ENCODE peak calls at places on chromosomes 4 and X, in eight cellular contexts. One of them, this sample, is unnamed. For H3K4me1, the result is how much of the 10 kb centered on the place peaks cover.

GRCh38 chrX:13088155-13088485 is 43.7 kb upstream of the FAM9C start:
- DNase-seq in H9: no peak
- DNase-seq in PC-3: no peak
- DNase-seq in DND-41: peak
- DNase-seq in endothelial cell of umbilical vein: no peak
- DNase-seq in endodermal cell: no peak
- DNase-seq in colonic mucosa: no peak
- DNase-seq in HCT116: no peak
- DNase-seq in this sample: no peak

GRCh38 chrX:51568586-51568985 is 50.1 kb downstream of the CENPVL3 start:
- DNase-seq in H9: no peak
- DNase-seq in PC-3: peak
- DNase-seq in DND-41: no peak
- DNase-seq in endothelial cell of umbilical vein: no peak
- DNase-seq in endodermal cell: no peak
- DNase-seq in colonic mucosa: no peak
- DNase-seq in HCT116: no peak
- DNase-seq in this sample: peak

GRCh38 chr4:86108152-86108551 is 251.7 kb downstream of the MAPK10 start:
- DNase-seq in H9: no peak
- DNase-seq in PC-3: peak
- DNase-seq in DND-41: no peak
- DNase-seq in endothelial cell of umbilical vein: no peak
- DNase-seq in endodermal cell: no peak
- DNase-seq in colonic mucosa: no peak
- DNase-seq in HCT116: no peak
- DNase-seq in this sample: peak

GRCh38 chrX:24099394-24099793 is 44.6 kb downstream of the EIF2S3 start:
- DNase-seq in H9: no peak
- DNase-seq in PC-3: no peak
- DNase-seq in DND-41: no peak
- DNase-seq in endothelial cell of umbilical vein: no peak
- DNase-seq in endodermal cell: no peak
- DNase-seq in colonic mucosa: no peak
- DNase-seq in HCT116: no peak
- DNase-seq in this sample: no peak

GRCh38 chrX:10111364-10112148 is 45.2 kb upstream of the CLCN4 start:
- DNase-seq in H9: no peak
- DNase-seq in PC-3: no peak
- DNase-seq in DND-41: no peak
- DNase-seq in endothelial cell of umbilical vein: peak
- DNase-seq in endodermal cell: no peak
- DNase-seq in colonic mucosa: no peak
- DNase-seq in HCT116: no peak
- DNase-seq in this sample: peak

GRCh38 chr4:65007841-65008439 is 598.7 kb upstream of the TECRL start:
- DNase-seq in H9: no peak
- DNase-seq in PC-3: peak
- DNase-seq in DND-41: peak
- DNase-seq in endothelial cell of umbilical vein: peak
- DNase-seq in endodermal cell: peak
- DNase-seq in colonic mucosa: no peak
- DNase-seq in HCT116: peak
- DNase-seq in this sample: peak

GRCh38 chr4:105644270-105644669 is 64.2 kb downstream of the INTS12 start:
- DNase-seq in H9: no peak
- DNase-seq in PC-3: no peak
- DNase-seq in DND-41: no peak
- DNase-seq in endothelial cell of umbilical vein: no peak
- DNase-seq in endodermal cell: no peak
- DNase-seq in colonic mucosa: no peak
- DNase-seq in HCT116: no peak
- DNase-seq in this sample: no peak

GRCh38 chrX:39750246-39750790 is 347.4 kb downstream of the BCOR start:
- DNase-seq in H9: no peak
- DNase-seq in PC-3: no peak
- DNase-seq in DND-41: no peak
- DNase-seq in endothelial cell of umbilical vein: no peak
- DNase-seq in endodermal cell: no peak
- DNase-seq in colonic mucosa: no peak
- DNase-seq in HCT116: no peak
- DNase-seq in this sample: no peak

GRCh38 chrX:97860206-97860605 is 976.5 kb downstream of the RPA4 start:
- DNase-seq in H9: no peak
- DNase-seq in PC-3: peak
- DNase-seq in DND-41: no peak
- DNase-seq in endothelial cell of umbilical vein: peak
- DNase-seq in endodermal cell: no peak
- DNase-seq in colonic mucosa: no peak
- DNase-seq in HCT116: no peak
- DNase-seq in this sample: no peak

GRCh38 chr4:13762126-13762525 is 134.6 kb upstream of the BOD1L1 start:
- DNase-seq in H9: no peak
- DNase-seq in PC-3: no peak
- DNase-seq in DND-41: no peak
- DNase-seq in endothelial cell of umbilical vein: no peak
- DNase-seq in endodermal cell: no peak
- DNase-seq in colonic mucosa: no peak
- DNase-seq in HCT116: no peak
- DNase-seq in this sample: no peak

GRCh38 chrX:151633157-151633556 is 62.1 kb upstream of the PRRG3 start:
- DNase-seq in H9: no peak
- DNase-seq in PC-3: no peak
- DNase-seq in DND-41: no peak
- DNase-seq in endothelial cell of umbilical vein: no peak
- DNase-seq in endodermal cell: no peak
- DNase-seq in colonic mucosa: no peak
- DNase-seq in HCT116: no peak
- DNase-seq in this sample: no peak

GRCh38 chr4:42642136-42642797 is 14.6 kb downstream of the ATP8A1 start:
- DNase-seq in H9: no peak
- DNase-seq in PC-3: peak
- DNase-seq in DND-41: no peak
- DNase-seq in endothelial cell of umbilical vein: no peak
- DNase-seq in endodermal cell: no peak
- DNase-seq in colonic mucosa: no peak
- DNase-seq in HCT116: no peak
- DNase-seq in this sample: no peak

GRCh38 chr4:26192921-26193894 is 127.6 kb upstream of the RBPJ start:
- DNase-seq in H9: no peak
- DNase-seq in PC-3: no peak
- DNase-seq in DND-41: no peak
- DNase-seq in endothelial cell of umbilical vein: no peak
- DNase-seq in endodermal cell: no peak
- DNase-seq in colonic mucosa: no peak
- DNase-seq in HCT116: no peak
- DNase-seq in this sample: no peak

GRCh38 chr4:155666701-155667537 is at the start of gene GUCY1A1:
- DNase-seq in H9: peak
- DNase-seq in PC-3: peak
- DNase-seq in DND-41: peak
- DNase-seq in endothelial cell of umbilical vein: peak
- DNase-seq in endodermal cell: peak
- DNase-seq in colonic mucosa: peak
- DNase-seq in HCT116: no peak
- DNase-seq in this sample: peak

GRCh38 chrX:42237956-42238355 is 314.6 kb upstream of the CASK start:
- DNase-seq in H9: no peak
- DNase-seq in PC-3: no peak
- DNase-seq in DND-41: no peak
- DNase-seq in endothelial cell of umbilical vein: no peak
- DNase-seq in endodermal cell: no peak
- DNase-seq in colonic mucosa: no peak
- DNase-seq in HCT116: no peak
- DNase-seq in this sample: peak

GRCh38 chr4:3521621-3522325 is 10.4 kb downstream of the LRPAP1 start:
- DNase-seq in H9: no peak
- DNase-seq in PC-3: no peak
- DNase-seq in DND-41: no peak
- DNase-seq in endothelial cell of umbilical vein: no peak
- DNase-seq in endodermal cell: peak
- DNase-seq in colonic mucosa: no peak
- DNase-seq in HCT116: no peak
- DNase-seq in this sample: no peak

GRCh38 chrX:9677098-9677739 is 88.4 kb downstream of the GPR143 start:
- DNase-seq in H9: no peak
- DNase-seq in PC-3: peak
- DNase-seq in DND-41: no peak
- DNase-seq in endothelial cell of umbilical vein: peak
- DNase-seq in endodermal cell: no peak
- DNase-seq in colonic mucosa: peak
- DNase-seq in HCT116: no peak
- DNase-seq in this sample: no peak

GRCh38 chrX:68719904-68720614 is 72.6 kb downstream of the STARD8 start:
- DNase-seq in H9: no peak
- DNase-seq in PC-3: peak
- DNase-seq in DND-41: no peak
- DNase-seq in endothelial cell of umbilical vein: no peak
- DNase-seq in endodermal cell: peak
- DNase-seq in colonic mucosa: no peak
- DNase-seq in HCT116: no peak
- DNase-seq in this sample: peak

GRCh38 chrX:22365460-22365859 is 92.7 kb downstream of the CBLL2 start:
- DNase-seq in H9: no peak
- DNase-seq in PC-3: peak
- DNase-seq in DND-41: no peak
- DNase-seq in endothelial cell of umbilical vein: peak
- DNase-seq in endodermal cell: no peak
- DNase-seq in colonic mucosa: no peak
- DNase-seq in HCT116: peak
- DNase-seq in this sample: peak

GRCh38 chr4:8769645-8770517 is 101.8 kb downstream of the HMX1 start:
- DNase-seq in H9: no peak
- DNase-seq in PC-3: no peak
- DNase-seq in DND-41: no peak
- DNase-seq in endothelial cell of umbilical vein: no peak
- DNase-seq in endodermal cell: peak
- DNase-seq in colonic mucosa: no peak
- DNase-seq in HCT116: no peak
- DNase-seq in this sample: no peak

GRCh38 chr4:55030606-55031005 is 94.8 kb downstream of the KDR start:
- DNase-seq in H9: no peak
- DNase-seq in PC-3: no peak
- DNase-seq in DND-41: no peak
- DNase-seq in endothelial cell of umbilical vein: no peak
- DNase-seq in endodermal cell: no peak
- DNase-seq in colonic mucosa: no peak
- DNase-seq in HCT116: no peak
- DNase-seq in this sample: no peak

GRCh38 chr4:38866973-38867477 is 581 bp upstream of the FAM114A1 start:
- DNase-seq in H9: no peak
- DNase-seq in PC-3: no peak
- DNase-seq in DND-41: no peak
- DNase-seq in endothelial cell of umbilical vein: no peak
- DNase-seq in endodermal cell: no peak
- DNase-seq in colonic mucosa: no peak
- DNase-seq in HCT116: no peak
- DNase-seq in this sample: no peak
- H3K9ac ChIP-seq in H9: peak
- H3K9ac ChIP-seq in PC-3: peak
- H3K9ac ChIP-seq in DND-41: no peak
- H3K9ac ChIP-seq in endothelial cell of umbilical vein: peak
- H3K9ac ChIP-seq in endodermal cell: peak
- H3K9ac ChIP-seq in colonic mucosa: peak
- H3K9ac ChIP-seq in HCT116: peak
- H3K9ac ChIP-seq in this sample: peak

DNA sequence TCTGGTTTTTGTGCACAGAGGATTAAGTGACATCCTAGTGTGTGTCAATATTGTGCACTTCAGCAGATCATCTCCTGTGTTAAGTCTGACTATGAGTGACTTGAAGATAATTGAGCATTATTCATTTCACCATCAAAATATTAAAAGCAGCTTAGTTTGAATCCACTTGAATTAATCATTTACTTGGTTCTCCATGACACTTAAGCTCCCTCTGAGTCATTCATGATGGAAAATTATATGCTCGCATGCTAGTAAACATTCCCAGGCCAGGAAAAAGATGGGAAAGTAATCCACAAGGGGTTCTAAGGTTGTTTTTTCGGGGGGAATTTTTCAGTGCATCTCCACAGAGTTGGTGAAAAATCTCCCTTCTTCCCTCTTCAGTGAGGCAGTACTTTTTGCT is 97.2 kb upstream of the EOLA2 start:
- DNase-seq in H9: no peak
- DNase-seq in PC-3: peak
- DNase-seq in DND-41: no peak
- DNase-seq in endothelial cell of umbilical vein: peak
- DNase-seq in endodermal cell: no peak
- DNase-seq in colonic mucosa: no peak
- DNase-seq in HCT116: no peak
- DNase-seq in this sample: no peak
- H3K4me1 ChIP-seq in H9: under half
- H3K4me1 ChIP-seq in PC-3: half or more
- H3K4me1 ChIP-seq in DND-41: under half
- H3K4me1 ChIP-seq in endothelial cell of umbilical vein: under half
- H3K4me1 ChIP-seq in endodermal cell: under half
- H3K4me1 ChIP-seq in colonic mucosa: under half
- H3K4me1 ChIP-seq in HCT116: under half
- H3K4me1 ChIP-seq in this sample: under half

GRCh38 chrX:130418066-130418465 is 16.3 kb downstream of the RBMX2 start:
- DNase-seq in H9: no peak
- DNase-seq in PC-3: no peak
- DNase-seq in DND-41: no peak
- DNase-seq in endothelial cell of umbilical vein: no peak
- DNase-seq in endodermal cell: no peak
- DNase-seq in colonic mucosa: no peak
- DNase-seq in HCT116: no peak
- DNase-seq in this sample: no peak
- H3K9ac ChIP-seq in H9: no peak
- H3K9ac ChIP-seq in PC-3: no peak
- H3K9ac ChIP-seq in DND-41: no peak
- H3K9ac ChIP-seq in endothelial cell of umbilical vein: no peak
- H3K9ac ChIP-seq in endodermal cell: no peak
- H3K9ac ChIP-seq in colonic mucosa: no peak
- H3K9ac ChIP-seq in HCT116: no peak
- H3K9ac ChIP-seq in this sample: no peak

GRCh38 chr4:41142356-41142755 is 72.0 kb downstream of the APBB2 start:
- DNase-seq in H9: no peak
- DNase-seq in PC-3: no peak
- DNase-seq in DND-41: no peak
- DNase-seq in endothelial cell of umbilical vein: peak
- DNase-seq in endodermal cell: no peak
- DNase-seq in colonic mucosa: no peak
- DNase-seq in HCT116: no peak
- DNase-seq in this sample: no peak
- H3K4me1 ChIP-seq in H9: under half
- H3K4me1 ChIP-seq in PC-3: under half
- H3K4me1 ChIP-seq in DND-41: under half
- H3K4me1 ChIP-seq in endothelial cell of umbilical vein: half or more
- H3K4me1 ChIP-seq in endodermal cell: under half
- H3K4me1 ChIP-seq in colonic mucosa: under half
- H3K4me1 ChIP-seq in HCT116: half or more
- H3K4me1 ChIP-seq in this sample: half or more

This sample was measured in adipocyte.